ENCODE peak calls at places on chromosomes 5 and 9, in seven cellular contexts. One of them, this sample, is unnamed.

GRCh38 chr9:92716557-92716956 is 46.6 kb upstream of the IPPK start:
- DNase-seq in astrocyte: no peak
- DNase-seq in GM23248: peak; percentile 29
- DNase-seq in heart right ventricle: peak; percentile 72
- DNase-seq in neuronal stem cell: peak; percentile 48
- DNase-seq in adrenal gland: peak; percentile 36
- DNase-seq in sigmoid colon: no peak
- DNase-seq in this sample: no peak

GRCh38 chr9:127825319-127826051 is 22.8 kb downstream of the FPGS start:
- DNase-seq in neuronal stem cell: peak; percentile 58
- DNase-seq in sigmoid colon: peak; percentile 75
- DNase-seq in adrenal gland: no peak
- DNase-seq in GM23248: no peak
- DNase-seq in heart right ventricle: no peak
- DNase-seq in astrocyte: no peak
- DNase-seq in this sample: no peak

GRCh38 chr5:55407059-55407684 is 99.4 kb downstream of the MTREX start:
- DNase-seq in heart right ventricle: peak; percentile 20
- DNase-seq in sigmoid colon: no peak
- DNase-seq in astrocyte: peak; percentile 30
- DNase-seq in adrenal gland: no peak
- DNase-seq in GM23248: peak; percentile 76
- DNase-seq in neuronal stem cell: no peak
- DNase-seq in this sample: no peak

GRCh38 chr5:141919218-141920129 is 4.2 kb upstream of the DELE1 start:
- DNase-seq in neuronal stem cell: no peak
- DNase-seq in GM23248: no peak
- DNase-seq in heart right ventricle: no peak
- DNase-seq in adrenal gland: peak; percentile 84
- DNase-seq in sigmoid colon: no peak
- DNase-seq in astrocyte: no peak
- DNase-seq in this sample: no peak

GRCh38 chr5:59540366-59540765 is 353.2 kb downstream of the PDE4D start:
- DNase-seq in sigmoid colon: no peak
- DNase-seq in neuronal stem cell: no peak
- DNase-seq in GM23248: no peak
- DNase-seq in adrenal gland: no peak
- DNase-seq in astrocyte: no peak
- DNase-seq in heart right ventricle: no peak
- DNase-seq in this sample: no peak

GRCh38 chr5:134371834-134372340 is 518 bp downstream of the UBE2B start:
- DNase-seq in heart right ventricle: peak; percentile 71
- DNase-seq in neuronal stem cell: peak; percentile 65
- DNase-seq in astrocyte: peak; percentile 27
- DNase-seq in GM23248: peak; percentile 54
- DNase-seq in adrenal gland: peak; percentile 88
- DNase-seq in sigmoid colon: peak; percentile 71
- DNase-seq in this sample: peak; percentile 34

GRCh38 chr9:22214021-22214420 is 204.9 kb upstream of the CDKN2B start:
- DNase-seq in neuronal stem cell: no peak
- DNase-seq in sigmoid colon: no peak
- DNase-seq in adrenal gland: no peak
- DNase-seq in GM23248: peak; percentile 47
- DNase-seq in heart right ventricle: no peak
- DNase-seq in astrocyte: peak; percentile 30
- DNase-seq in this sample: no peak

GRCh38 chr5:73867344-73868335 is 241.6 kb downstream of the ARHGEF28 start:
- DNase-seq in astrocyte: peak; percentile 47
- DNase-seq in adrenal gland: no peak
- DNase-seq in GM23248: peak; percentile 3
- DNase-seq in heart right ventricle: no peak
- DNase-seq in neuronal stem cell: no peak
- DNase-seq in sigmoid colon: no peak
- DNase-seq in this sample: no peak

GRCh38 chr9:87959916-87960581 is 14.3 kb downstream of the CDK20 start:
- DNase-seq in heart right ventricle: no peak
- DNase-seq in adrenal gland: peak; percentile 49
- DNase-seq in astrocyte: peak; percentile 79
- DNase-seq in neuronal stem cell: no peak
- DNase-seq in GM23248: no peak
- DNase-seq in sigmoid colon: no peak
- DNase-seq in this sample: no peak

GRCh38 chr5:32173394-32174010 is 617 bp downstream of the GOLPH3 start:
- DNase-seq in sigmoid colon: peak; percentile 88
- DNase-seq in GM23248: peak; percentile 83
- DNase-seq in neuronal stem cell: no peak
- DNase-seq in adrenal gland: peak; percentile 73
- DNase-seq in heart right ventricle: peak; percentile 68
- DNase-seq in astrocyte: no peak
- DNase-seq in this sample: no peak

GRCh38 chr9:126198854-126199253 is 127.8 kb upstream of the MVB12B start:
- DNase-seq in heart right ventricle: no peak
- DNase-seq in sigmoid colon: no peak
- DNase-seq in neuronal stem cell: no peak
- DNase-seq in astrocyte: no peak
- DNase-seq in adrenal gland: no peak
- DNase-seq in GM23248: no peak
- DNase-seq in this sample: no peak

GRCh38 chr9:94014845-94015244 is 59.7 kb upstream of the BARX1 start:
- DNase-seq in neuronal stem cell: no peak
- DNase-seq in GM23248: no peak
- DNase-seq in astrocyte: no peak
- DNase-seq in heart right ventricle: no peak
- DNase-seq in adrenal gland: no peak
- DNase-seq in sigmoid colon: no peak
- DNase-seq in this sample: no peak

GRCh38 chr9:116899337-116900006 is 212.4 kb downstream of the TRIM32 start:
- DNase-seq in adrenal gland: no peak
- DNase-seq in astrocyte: peak; percentile 30
- DNase-seq in heart right ventricle: no peak
- DNase-seq in GM23248: no peak
- DNase-seq in sigmoid colon: no peak
- DNase-seq in neuronal stem cell: no peak
- DNase-seq in this sample: no peak

GRCh38 chr9:132638240-132638639 is 31.5 kb downstream of the DDX31 start:
- DNase-seq in heart right ventricle: no peak
- DNase-seq in sigmoid colon: no peak
- DNase-seq in astrocyte: no peak
- DNase-seq in adrenal gland: no peak
- DNase-seq in GM23248: peak; percentile 23
- DNase-seq in neuronal stem cell: no peak
- DNase-seq in this sample: no peak

GRCh38 chr5:74641014-74641777 is 668 bp upstream of the ENC1 start:
- DNase-seq in adrenal gland: peak; percentile 60
- DNase-seq in neuronal stem cell: peak; percentile 65
- DNase-seq in heart right ventricle: peak; percentile 69
- DNase-seq in GM23248: peak; percentile 91
- DNase-seq in sigmoid colon: peak; percentile 81
- DNase-seq in astrocyte: peak; percentile 72
- DNase-seq in this sample: peak; percentile 78

GRCh38 chr5:122408592-122409219 is 96.7 kb downstream of the SNCAIP start:
- DNase-seq in adrenal gland: no peak
- DNase-seq in heart right ventricle: no peak
- DNase-seq in GM23248: no peak
- DNase-seq in sigmoid colon: no peak
- DNase-seq in neuronal stem cell: no peak
- DNase-seq in astrocyte: peak; percentile 4
- DNase-seq in this sample: no peak

GRCh38 chr5:126939887-126940286 is 90.5 kb downstream of the MARCHF3 start:
- DNase-seq in sigmoid colon: no peak
- DNase-seq in neuronal stem cell: no peak
- DNase-seq in astrocyte: no peak
- DNase-seq in heart right ventricle: no peak
- DNase-seq in adrenal gland: no peak
- DNase-seq in GM23248: peak; percentile 27
- DNase-seq in this sample: no peak

GRCh38 chr9:106892632-106893031 is 29.7 kb downstream of the ZNF462 start:
- DNase-seq in sigmoid colon: peak; percentile 83
- DNase-seq in heart right ventricle: peak; percentile 41
- DNase-seq in GM23248: peak; percentile 96
- DNase-seq in neuronal stem cell: peak; percentile 47
- DNase-seq in adrenal gland: peak; percentile 79
- DNase-seq in astrocyte: peak; percentile 98
- DNase-seq in this sample: no peak

GRCh38 chr9:72856985-72857631 is 95.7 kb downstream of the ALDH1A1 start:
- DNase-seq in neuronal stem cell: peak; percentile 33
- DNase-seq in GM23248: peak; percentile 78
- DNase-seq in astrocyte: peak; percentile 33
- DNase-seq in adrenal gland: peak; percentile 39
- DNase-seq in heart right ventricle: peak; percentile 45
- DNase-seq in sigmoid colon: no peak
- DNase-seq in this sample: no peak

GRCh38 chr5:140055152-140055551 is 12.1 kb upstream of the NRG2 start:
- DNase-seq in adrenal gland: no peak
- DNase-seq in GM23248: no peak
- DNase-seq in astrocyte: no peak
- DNase-seq in heart right ventricle: no peak
- DNase-seq in neuronal stem cell: no peak
- DNase-seq in sigmoid colon: no peak
- DNase-seq in this sample: no peak

GRCh38 chr5:138721979-138722378 is 31.2 kb upstream of the CTNNA1 start:
- DNase-seq in astrocyte: no peak
- DNase-seq in neuronal stem cell: no peak
- DNase-seq in heart right ventricle: no peak
- DNase-seq in GM23248: no peak
- DNase-seq in adrenal gland: no peak
- DNase-seq in sigmoid colon: no peak
- DNase-seq in this sample: no peak

GRCh38 chr5:171681667-171682066 is 104.0 kb upstream of the SMIM23 start:
- DNase-seq in adrenal gland: no peak
- DNase-seq in astrocyte: peak; percentile 17
- DNase-seq in sigmoid colon: no peak
- DNase-seq in GM23248: peak; percentile 60
- DNase-seq in heart right ventricle: no peak
- DNase-seq in neuronal stem cell: no peak
- DNase-seq in this sample: no peak

GRCh38 chr9:134618163-134618822 is 23.3 kb upstream of the COL5A1 start:
- DNase-seq in heart right ventricle: no peak
- DNase-seq in sigmoid colon: peak; percentile 65
- DNase-seq in adrenal gland: peak; percentile 12
- DNase-seq in GM23248: peak; percentile 43
- DNase-seq in astrocyte: no peak
- DNase-seq in neuronal stem cell: no peak
- DNase-seq in this sample: no peak

GRCh38 chr9:130101963-130102362 is 48.3 kb downstream of the GPR107 start:
- DNase-seq in neuronal stem cell: no peak
- DNase-seq in astrocyte: no peak
- DNase-seq in GM23248: no peak
- DNase-seq in sigmoid colon: peak; percentile 30
- DNase-seq in heart right ventricle: no peak
- DNase-seq in adrenal gland: no peak
- DNase-seq in this sample: no peak

GRCh38 chr9:130106860-130107848 is 53.4 kb downstream of the GPR107 start:
- DNase-seq in astrocyte: peak; percentile 90
- DNase-seq in adrenal gland: peak; percentile 77
- DNase-seq in heart right ventricle: peak; percentile 85
- DNase-seq in sigmoid colon: peak; percentile 94
- DNase-seq in neuronal stem cell: peak; percentile 82
- DNase-seq in GM23248: peak; percentile 89
- DNase-seq in this sample: peak; percentile 80

GRCh38 chr9:130100681-130101080 is 47.0 kb downstream of the GPR107 start:
- DNase-seq in astrocyte: no peak
- DNase-seq in heart right ventricle: no peak
- DNase-seq in adrenal gland: no peak
- DNase-seq in neuronal stem cell: no peak
- DNase-seq in GM23248: no peak
- DNase-seq in sigmoid colon: peak; percentile 47
- DNase-seq in this sample: no peak

GRCh38 chr9:130107955-130108354 is 54.2 kb downstream of the GPR107 start:
- DNase-seq in GM23248: no peak
- DNase-seq in heart right ventricle: no peak
- DNase-seq in astrocyte: peak; percentile 26
- DNase-seq in sigmoid colon: no peak
- DNase-seq in neuronal stem cell: no peak
- DNase-seq in adrenal gland: no peak
- DNase-seq in this sample: no peak

GRCh38 chr9:130104413-130105193 is 50.9 kb downstream of the GPR107 start:
- DNase-seq in adrenal gland: no peak
- DNase-seq in neuronal stem cell: no peak
- DNase-seq in sigmoid colon: no peak
- DNase-seq in astrocyte: no peak
- DNase-seq in heart right ventricle: no peak
- DNase-seq in GM23248: no peak
- DNase-seq in this sample: no peak
- H3K27ac ChIP-seq in adrenal gland: peak overlapping the region; percentile 19
- H3K27ac ChIP-seq in neuronal stem cell: no peak overlapping the region
- H3K27ac ChIP-seq in sigmoid colon: peak overlapping the region; percentile 15
- H3K27ac ChIP-seq in astrocyte: no peak overlapping the region
- H3K27ac ChIP-seq in heart right ventricle: peak overlapping the region; percentile 36
- H3K27ac ChIP-seq in GM23248: no peak overlapping the region
- H3K27ac ChIP-seq in this sample: no peak overlapping the region

DNA sequence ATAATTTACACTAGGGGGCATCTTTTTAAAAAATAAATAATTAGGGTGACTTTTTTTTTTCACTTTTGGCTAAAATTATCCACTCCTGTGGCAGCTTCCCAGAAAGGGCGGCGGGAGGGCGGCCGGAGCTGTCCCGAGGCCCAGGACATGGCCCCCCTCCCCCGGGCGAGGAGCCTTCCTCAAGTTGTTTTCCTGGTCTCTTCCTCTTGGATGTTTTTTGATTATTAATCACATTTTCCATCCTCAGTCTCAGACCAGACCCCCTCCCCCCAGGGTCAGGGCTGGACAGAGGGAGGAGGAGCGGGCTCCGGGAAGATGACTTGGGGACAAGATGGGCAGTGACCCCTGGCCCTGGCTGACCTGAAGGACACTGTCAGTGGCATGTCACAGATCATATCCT is 4.7 kb upstream of the CNTFR start:
- DNase-seq in astrocyte: no peak
- DNase-seq in heart right ventricle: no peak
- DNase-seq in sigmoid colon: no peak
- DNase-seq in adrenal gland: no peak
- DNase-seq in neuronal stem cell: no peak
- DNase-seq in GM23248: no peak
- DNase-seq in this sample: no peak
- H3K27ac ChIP-seq in astrocyte: no peak overlapping the region
- H3K27ac ChIP-seq in heart right ventricle: no peak overlapping the region
- H3K27ac ChIP-seq in sigmoid colon: peak overlapping the region; percentile 51
- H3K27ac ChIP-seq in adrenal gland: no peak overlapping the region
- H3K27ac ChIP-seq in neuronal stem cell: no peak overlapping the region
- H3K27ac ChIP-seq in GM23248: no peak overlapping the region
- H3K27ac ChIP-seq in this sample: peak overlapping the region; percentile 67

GRCh38 chr5:180334176-180334575 is 19.0 kb downstream of the GFPT2 start:
- DNase-seq in adrenal gland: no peak
- DNase-seq in neuronal stem cell: no peak
- DNase-seq in sigmoid colon: peak; percentile 50
- DNase-seq in astrocyte: no peak
- DNase-seq in heart right ventricle: no peak
- DNase-seq in GM23248: peak; percentile 32
- DNase-seq in this sample: no peak
- H3K27ac ChIP-seq in adrenal gland: no peak overlapping the region
- H3K27ac ChIP-seq in neuronal stem cell: no peak overlapping the region
- H3K27ac ChIP-seq in sigmoid colon: peak overlapping the region; percentile 63
- H3K27ac ChIP-seq in astrocyte: peak overlapping the region; percentile 99
- H3K27ac ChIP-seq in heart right ventricle: peak overlapping the region; percentile 36
- H3K27ac ChIP-seq in GM23248: peak overlapping the region; percentile 95
- H3K27ac ChIP-seq in this sample: no peak overlapping the region

DNA sequence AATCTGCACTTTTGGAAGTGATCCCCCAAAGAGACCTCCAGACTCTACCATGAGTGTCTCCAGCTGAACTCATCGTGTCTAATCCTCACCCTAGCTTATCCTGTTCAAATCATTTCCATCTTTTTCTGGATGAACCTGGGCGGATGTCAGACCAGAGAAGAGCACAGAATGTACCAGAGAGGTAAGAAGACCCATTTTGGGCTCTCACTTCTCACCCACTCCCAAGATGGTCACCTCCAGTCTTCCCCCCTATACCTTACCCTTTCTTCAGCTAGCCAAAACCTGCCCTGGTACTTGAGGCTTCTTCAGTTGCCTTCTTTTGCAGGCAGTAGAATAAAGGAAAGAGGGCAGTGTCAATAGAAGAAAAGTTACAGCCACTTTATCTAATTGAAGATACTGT is 27.9 kb upstream of the ANXA2R start:
- DNase-seq in GM23248: peak; percentile 19
- DNase-seq in sigmoid colon: no peak
- DNase-seq in adrenal gland: no peak
- DNase-seq in neuronal stem cell: no peak
- DNase-seq in astrocyte: no peak
- DNase-seq in heart right ventricle: no peak
- DNase-seq in this sample: no peak
- H3K27ac ChIP-seq in GM23248: peak overlapping the region; percentile 99
- H3K27ac ChIP-seq in sigmoid colon: peak overlapping the region; percentile 100
- H3K27ac ChIP-seq in adrenal gland: no peak overlapping the region
- H3K27ac ChIP-seq in neuronal stem cell: no peak overlapping the region
- H3K27ac ChIP-seq in astrocyte: peak overlapping the region; percentile 97
- H3K27ac ChIP-seq in heart right ventricle: peak overlapping the region; percentile 99
- H3K27ac ChIP-seq in this sample: no peak overlapping the region

This sample was measured in caudate nucleus.